ENCODE peak calls at places on chromosomes 16 and 17, in four cellular contexts. I is neural progenitor cell, F is uterus, A is activated B cell treated with CpG ODN at 0.5 μM for 24 hours. U is an unnamed sample.
A peak's percentile ranks its signal among the peaks of the same experiment; 100 is the strongest.

GRCh38 chr17:44304651-44305050 is 3.8 kb upstream of the RUNDC3A start:
- DNase-seq in I (no peak), F (no peak), A (no peak), U (no peak)

GRCh38 chr17:48601528-48602430 is 3.0 kb downstream of the HOXB6 start:
- DNase-seq in I (no peak), F (no peak), A (no peak), U (no peak)

GRCh38 chr16:57549730-57550129 is 7.3 kb downstream of the ADGRG5 start:
- DNase-seq in I (no peak), F (no peak), A (no peak), U (no peak)

GRCh38 chr17:47733047-47733413 is at the start of gene TBX21:
- DNase-seq in I (peak; percentile 95), F (peak; percentile 37), A (peak; percentile 79), U (peak; percentile 81)

GRCh38 chr17:29855686-29856085 is 74.3 kb downstream of the SSH2 start:
- DNase-seq in I (no peak), F (no peak), A (no peak), U (no peak)

GRCh38 chr16:2501938-2502900 is 11.5 kb upstream of the ATP6V0C start:
- DNase-seq in I (no peak), F (no peak), A (no peak), U (no peak)

GRCh38 chr17:44220211-44221071 is 966 bp upstream of the UBTF start:
- DNase-seq in I (peak; percentile 71), F (no peak), A (peak; percentile 65), U (peak; percentile 35)

GRCh38 chr16:1870365-1871082 is 1.4 kb downstream of the MEIOB start:
- DNase-seq in I (no peak), F (no peak), A (no peak), U (no peak)

GRCh38 chr17:75153854-75154194 is 488 bp downstream of the JPT1 start:
- DNase-seq in I (no peak), F (peak; percentile 23), A (no peak), U (peak; percentile 54)

GRCh38 chr16:20166531-20167235 is 93.0 kb upstream of the GPR139 start:
- DNase-seq in I (peak; percentile 40), F (no peak), A (no peak), U (no peak)

GRCh38 chr16:31456988-31457360 is 2.3 kb upstream of the ARMC5 start:
- DNase-seq in I (no peak), F (no peak), A (no peak), U (no peak)

GRCh38 chr17:57773557-57773956 is 28.5 kb upstream of the CCDC182 start:
- DNase-seq in I (no peak), F (no peak), A (no peak), U (no peak)

GRCh38 chr16:54140788-54141136 is 145.8 kb downstream of the IRX3 start:
- DNase-seq in I (no peak), F (no peak), A (no peak), U (no peak)

GRCh38 chr16:49049191-49049590 is 232.4 kb downstream of the CBLN1 start:
- DNase-seq in I (no peak), F (no peak), A (no peak), U (no peak)

GRCh38 chr17:29565643-29566472 is 979 bp downstream of the ABHD15 start:
- DNase-seq in I (peak; percentile 78), F (peak; percentile 22), A (peak; percentile 59), U (no peak)

GRCh38 chr17:64781394-64781793 is 119.3 kb upstream of the SMURF2 start:
- DNase-seq in I (peak; percentile 50), F (peak; percentile 29), A (no peak), U (no peak)

GRCh38 chr16:29007865-29008593 is 23.2 kb downstream of the LAT start:
- DNase-seq in I (no peak), F (no peak), A (no peak), U (no peak)

GRCh38 chr17:82338858-82339633 is 5.5 kb upstream of the SECTM1 start:
- DNase-seq in I (peak; percentile 36), F (peak; percentile 66), A (no peak), U (no peak)

GRCh38 chr17:33284022-33284421 is 9.1 kb downstream of the ASIC2 start:
- DNase-seq in I (no peak), F (no peak), A (no peak), U (no peak)

GRCh38 chr16:74608944-74609343 is 2.0 kb upstream of the GLG1 start:
- DNase-seq in I (no peak), F (no peak), A (no peak), U (no peak)

GRCh38 chr16:707062-707538 is 1.5 kb upstream of the FBXL16 start:
- DNase-seq in I (no peak), F (no peak), A (no peak), U (no peak)

GRCh38 chr17:2965621-2966275 is 97.7 kb downstream of the OR1D5 start:
- DNase-seq in I (no peak), F (no peak), A (no peak), U (no peak)

GRCh38 chr17:30186761-30187160 is 48.7 kb downstream of the SLC6A4 start:
- DNase-seq in I (no peak), F (no peak), A (no peak), U (no peak)

GRCh38 chr17:71260366-71260765 is 860.5 kb upstream of the SOX9 start:
- DNase-seq in I (no peak), F (no peak), A (no peak), U (no peak)

GRCh38 chr16:69820926-69821541 is 58.9 kb downstream of the WWP2 start:
- DNase-seq in I (no peak), F (no peak), A (no peak), U (no peak)

GRCh38 chr16:85857406-85857805 is 41.6 kb upstream of the IRF8 start:
- DNase-seq in I (no peak), F (no peak), A (no peak), U (no peak)

GRCh38 chr17:57294629-57295501 is 38.5 kb downstream of the MSI2 start:
- DNase-seq in I (no peak), F (no peak), A (no peak), U (peak; percentile 42)

GRCh38 chr16:77679901-77680300 is 42.4 kb upstream of the NUDT7 start:
- DNase-seq in I (no peak), F (no peak), A (no peak), U (no peak)

GRCh38 chr17:79214940-79215604 is 140.4 kb downstream of the ENGASE start:
- DNase-seq in I (no peak), F (no peak), A (no peak), U (no peak)

GRCh38 chr17:79214459-79214858 is 139.8 kb downstream of the ENGASE start:
- DNase-seq in I (no peak), F (no peak), A (no peak), U (no peak)

GRCh38 chr17:79216391-79216790 is 141.8 kb downstream of the ENGASE start:
- DNase-seq in I (no peak), F (no peak), A (no peak), U (no peak)

GRCh38 chr17:79216826-79217225 is 142.2 kb downstream of the ENGASE start:
- DNase-seq in I (no peak), F (no peak), A (no peak), U (no peak)

DNA sequence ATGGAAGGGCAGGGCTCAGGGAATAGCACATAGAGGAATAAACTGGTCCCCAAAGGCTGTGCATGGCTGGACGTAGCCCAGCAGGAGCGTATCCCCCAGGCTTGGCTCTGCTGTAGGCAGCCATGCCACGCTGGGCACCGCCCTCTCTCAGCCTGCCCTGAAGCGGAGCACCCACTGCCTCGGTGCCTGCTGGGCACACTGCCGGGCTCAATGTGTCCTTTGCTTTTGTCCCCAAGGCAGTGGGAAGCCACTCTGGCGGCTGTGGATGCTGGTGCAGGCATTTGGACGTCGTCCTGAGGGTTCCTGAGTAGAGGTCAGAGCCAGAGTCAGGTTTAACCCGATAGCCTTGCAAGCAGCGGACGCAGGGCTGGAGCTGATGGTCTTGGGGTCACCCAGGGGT is 141.0 kb downstream of the ENGASE start:
- DNase-seq in I (no peak), F (no peak), A (no peak), U (no peak)
- TF ChIP-seq CTCF in I (no peak), F (no peak), A (no peak), U (no peak)

GRCh38 chr16:67842509-67843342 is 606 bp downstream of the THAP11 start:
- DNase-seq in I (peak; percentile 83), F (no peak), A (no peak), U (peak; percentile 79)
- TF ChIP-seq CTCF in I (peak; percentile 54), F (no peak), A (no peak), U (peak; percentile 25)

DNA sequence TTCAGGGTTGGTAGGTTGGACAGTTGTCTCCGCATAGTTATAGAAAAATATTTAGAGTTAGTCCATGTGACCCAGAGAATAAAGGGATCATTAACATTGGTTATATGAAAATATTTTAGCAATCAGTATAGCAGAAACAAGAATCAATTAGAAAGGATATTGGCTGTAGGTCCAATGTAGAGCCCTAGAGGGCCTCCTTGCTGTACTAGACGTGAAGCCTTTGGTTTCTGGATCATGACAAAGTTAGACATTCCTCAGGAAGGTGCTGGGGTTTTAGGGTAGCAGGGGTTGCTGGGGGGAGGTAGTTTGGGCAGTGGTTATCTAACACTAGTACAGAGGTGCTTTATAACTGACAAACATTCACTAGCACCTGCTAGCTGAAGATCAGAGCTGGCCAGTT is 31.6 kb upstream of the ANKFN1 start:
- DNase-seq in I (peak; percentile 52), F (no peak), A (no peak), U (no peak)
- TF ChIP-seq CTCF in I (peak; percentile 53), F (no peak), A (no peak), U (no peak)

GRCh38 chr17:77145635-77146632 is 5.2 kb downstream of the SEC14L1 start:
- DNase-seq in I (no peak), F (no peak), A (no peak), U (no peak)
- TF ChIP-seq CTCF in I (peak; percentile 7), F (no peak), A (no peak), U (no peak)

DNA sequence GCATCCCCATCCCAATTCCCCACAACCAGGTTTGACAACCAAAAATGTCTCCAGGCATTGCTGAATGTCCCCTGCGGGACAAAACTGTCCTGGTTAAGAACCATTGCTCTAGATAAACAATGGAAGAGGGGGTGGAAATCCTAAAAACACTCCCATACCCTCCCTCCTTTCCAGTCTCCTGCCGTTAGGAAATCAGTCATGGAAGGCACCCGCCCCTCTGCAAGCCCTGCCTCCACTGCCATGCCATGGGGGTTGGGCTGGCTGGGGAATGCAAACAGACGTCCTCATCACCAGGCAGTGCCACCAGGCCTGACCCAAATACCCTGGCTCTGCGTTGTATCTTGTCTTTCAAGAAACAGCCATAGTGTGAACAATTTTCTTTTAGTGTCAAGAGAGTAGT is 57.5 kb downstream of the CYTH1 start:
- DNase-seq in I (peak; percentile 27), F (no peak), A (no peak), U (no peak)
- TF ChIP-seq CTCF in I (no peak), F (no peak), A (no peak), U (no peak)

GRCh38 chr16:89860747-89861304 is 12.6 kb upstream of the TCF25 start:
- DNase-seq in I (peak; percentile 72), F (peak; percentile 58), A (peak; percentile 82), U (peak; percentile 75)

GRCh38 chr16:89861648-89862047 is 11.7 kb upstream of the TCF25 start:
- DNase-seq in I (no peak), F (no peak), A (no peak), U (no peak)

GRCh38 chr16:89863741-89864391 is 9.5 kb upstream of the TCF25 start:
- DNase-seq in I (no peak), F (no peak), A (no peak), U (peak; percentile 53)

GRCh38 chr16:89864421-89864820 is 9.0 kb upstream of the TCF25 start:
- DNase-seq in I (no peak), F (no peak), A (no peak), U (no peak)

GRCh38 chr16:89862732-89863131 is 10.7 kb upstream of the TCF25 start:
- DNase-seq in I (no peak), F (no peak), A (no peak), U (no peak)
- TF ChIP-seq CTCF in I (no peak), F (no peak), A (no peak), U (no peak)

GRCh38 chr16:67199808-67200198 is 872 bp downstream of the ELMO3 start:
- DNase-seq in I (peak; percentile 61), F (no peak), A (no peak), U (peak; percentile 50)
- TF ChIP-seq CTCF in I (peak; percentile 34), F (no peak), A (no peak), U (peak; percentile 18)

U was measured in glutamatergic neuron.